ENCODE peak calls at places on chromosomes 16 and 17, in five cellular contexts. D is IMR-90, C is tibial artery, G is A549, F is prostate gland. S is an unnamed sample.

GRCh38 chr16:4179020-4179419 is 62.8 kb upstream of the ADCY9 start:
- DNase-seq in G (no peak), D (peak; percentile 54), F (peak; percentile 35), C (no peak), S (peak; percentile 68)

GRCh38 chr16:986411-986810 is 4.8 kb downstream of the SOX8 start:
- DNase-seq in F (no peak), G (no peak), D (no peak), C (no peak), S (no peak)

GRCh38 chr16:67613808-67614207 is 31.1 kb upstream of the CARMIL2 start:
- DNase-seq in D (no peak), G (peak; percentile 46), F (no peak), C (no peak), S (no peak)

GRCh38 chr17:62998665-62999393 is 32.8 kb downstream of the TANC2 start:
- DNase-seq in F (no peak), C (no peak), G (peak; percentile 20), D (no peak), S (peak; percentile 45)

GRCh38 chr16:10987361-10988163 is 43.2 kb downstream of the CLEC16A start:
- DNase-seq in F (no peak), D (no peak), C (no peak), G (no peak), S (no peak)

GRCh38 chr16:50988441-50988840 is 162.6 kb downstream of the SALL1 start:
- DNase-seq in C (no peak), D (no peak), F (no peak), G (no peak), S (no peak)

GRCh38 chr16:55176901-55177300 is 147.1 kb upstream of the IRX6 start:
- DNase-seq in D (no peak), F (no peak), C (no peak), G (no peak), S (no peak)

GRCh38 chr16:50466170-50466569 is 82.0 kb upstream of the NKD1 start:
- DNase-seq in D (no peak), G (no peak), F (no peak), C (no peak), S (no peak)

GRCh38 chr16:50667497-50668367 is 13.4 kb downstream of the SNX20 start:
- DNase-seq in D (no peak), F (no peak), G (no peak), C (no peak), S (no peak)

GRCh38 chr17:32879143-32879542 is 2.2 kb upstream of the MYO1D start:
- DNase-seq in G (no peak), C (no peak), D (no peak), F (no peak), S (no peak)

GRCh38 chr16:31745900-31746299 is 127.7 kb upstream of the ZNF267 start:
- DNase-seq in F (no peak), D (no peak), G (no peak), C (no peak), S (no peak)

GRCh38 chr17:42817866-42818265 is 6.2 kb downstream of the BECN1 start:
- DNase-seq in D (peak; percentile 56), C (no peak), G (no peak), F (no peak), S (no peak)

GRCh38 chr17:19987897-19988296 is 10.3 kb upstream of the AKAP10 start:
- DNase-seq in C (no peak), G (no peak), F (no peak), D (no peak), S (no peak)

GRCh38 chr16:56423584-56424403 is 1.6 kb downstream of the AMFR start:
- DNase-seq in C (no peak), D (no peak), F (no peak), G (no peak), S (peak; percentile 29)

GRCh38 chr16:4663756-4664465 is 29.5 kb upstream of the NUDT16L1 start:
- DNase-seq in D (no peak), G (no peak), C (peak; percentile 83), F (no peak), S (peak; percentile 70)

GRCh38 chr17:6279659-6280058 is 155.3 kb downstream of the AIPL1 start:
- DNase-seq in G (peak; percentile 51), D (no peak), C (no peak), F (peak; percentile 33), S (no peak)

GRCh38 chr17:44557653-44558285 is 485 bp downstream of the FZD2 start:
- DNase-seq in G (peak; percentile 64), F (no peak), C (peak; percentile 69), D (peak; percentile 72), S (peak; percentile 84)

GRCh38 chr17:16987001-16987829 is 15.3 kb upstream of the TNFRSF13B start:
- DNase-seq in G (no peak), D (no peak), C (no peak), F (no peak), S (no peak)

GRCh38 chr16:70453891-70454220 is 539 bp upstream of the FCSK start:
- DNase-seq in F (no peak), C (no peak), G (no peak), D (no peak), S (no peak)

GRCh38 chr16:69711115-69711740 is 15.1 kb downstream of the NQO1 start:
- DNase-seq in C (peak; percentile 60), D (peak; percentile 81), F (peak; percentile 87), G (no peak), S (peak; percentile 78)

DNA sequence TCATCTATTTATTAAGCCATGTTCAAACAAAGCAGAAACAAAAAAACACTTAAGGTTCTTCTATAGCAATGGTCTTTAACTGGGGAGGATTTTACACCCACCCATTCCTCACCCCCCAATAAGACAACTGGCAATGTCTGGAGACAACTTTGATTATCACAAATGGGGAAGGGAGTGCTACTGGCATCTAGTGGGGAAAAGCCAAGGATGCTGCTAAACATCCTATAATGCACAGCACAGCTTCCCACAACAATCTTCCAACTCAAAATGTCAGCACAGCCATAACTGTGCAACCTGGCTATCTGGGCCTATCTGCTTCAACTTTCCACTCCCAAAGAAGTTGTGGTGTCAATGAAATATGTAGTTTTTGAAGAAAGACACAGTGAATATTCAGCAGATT is 1044.4 kb downstream of the CDH8 start:
- DNase-seq in D (no peak), F (no peak), G (no peak), C (no peak), S (no peak)
- TF ChIP-seq CTCF in D (no peak), F (no peak), G (no peak), C (no peak), S (no peak)

GRCh38 chr17:38671939-38672720 is 2.6 kb downstream of the EPOP start:
- DNase-seq in F (no peak), G (no peak), C (no peak), D (no peak), S (no peak)
- H3K4me3 ChIP-seq in F (no peak overlapping the region), G (no peak overlapping the region), C (no peak overlapping the region), D (no peak overlapping the region), S (no peak overlapping the region)

DNA sequence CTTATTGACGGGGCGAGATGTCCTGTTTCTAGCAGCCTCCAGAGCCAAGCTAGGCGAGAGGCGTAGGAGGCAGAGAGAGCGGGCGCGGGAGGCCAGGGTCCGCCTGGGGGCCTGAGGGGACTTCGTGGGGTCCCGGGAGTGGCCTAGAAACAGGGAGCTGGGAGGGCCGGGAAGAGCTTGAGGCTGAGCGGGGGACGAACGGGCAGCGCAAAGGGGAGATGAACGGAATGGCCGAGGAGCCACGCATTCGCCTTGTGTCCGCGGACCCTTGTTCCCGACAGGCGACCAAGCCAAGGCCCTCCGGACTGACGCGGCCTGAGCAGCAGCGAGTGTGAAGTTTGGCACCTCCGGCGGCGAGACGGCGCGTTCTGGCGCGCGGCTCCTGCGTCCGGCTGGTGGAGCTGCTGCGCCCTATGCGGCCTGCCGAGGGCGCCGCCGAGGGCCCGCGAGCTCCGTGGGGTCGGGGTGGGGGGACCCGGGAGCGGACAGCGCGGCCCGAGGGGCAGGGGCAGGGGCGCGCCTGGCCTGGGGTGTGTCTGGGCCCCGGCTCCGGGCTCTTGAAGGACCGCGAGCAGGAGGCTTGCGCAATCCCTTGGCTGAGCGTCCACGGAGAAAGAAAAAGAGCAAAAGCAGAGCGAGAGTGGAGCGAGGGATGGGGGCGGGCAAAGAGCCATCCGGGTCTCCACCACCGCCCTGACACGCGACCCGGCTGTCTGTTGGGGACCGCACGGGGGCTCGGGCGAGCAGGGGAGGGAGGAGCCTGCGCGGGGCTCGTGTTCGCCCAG is 1.2 kb upstream of the CBX4 start:
- DNase-seq in G (peak; percentile 54), D (peak; percentile 31), F (peak; percentile 72), C (peak; percentile 88), S (peak; percentile 55)
- TF ChIP-seq CTCF in G (peak; percentile 12), D (peak; percentile 34), F (no peak), C (no peak), S (peak; percentile 21)

GRCh38 chr16:30033270-30033669 is 2.2 kb upstream of the TLCD3B start:
- DNase-seq in D (no peak), C (no peak), G (no peak), F (no peak), S (no peak)

GRCh38 chr16:30031477-30031918 is 427 bp upstream of the TLCD3B start:
- DNase-seq in D (no peak), C (no peak), G (no peak), F (no peak), S (no peak)

GRCh38 chr16:30030011-30030685 is 923 bp downstream of the TLCD3B start:
- DNase-seq in D (no peak), G (no peak), C (no peak), F (no peak), S (no peak)

GRCh38 chr16:30032083-30032819 is 1.2 kb upstream of the TLCD3B start:
- DNase-seq in D (peak; percentile 67), F (no peak), G (peak; percentile 79), C (no peak), S (peak; percentile 81)

GRCh38 chr16:30030841-30031413 is at the start of gene TLCD3B:
- DNase-seq in G (no peak), D (no peak), C (no peak), F (no peak), S (no peak)
- H3K4me3 ChIP-seq in G (peak within 1 kb of the TSS; percentile 34), D (no peak within 1 kb of the TSS), C (no peak within 1 kb of the TSS), F (no peak within 1 kb of the TSS), S (no peak within 1 kb of the TSS)

GRCh38 chr17:74736423-74737298 is at the start of gene RAB37:
- DNase-seq in D (no peak), C (no peak), G (peak; percentile 90), F (no peak), S (no peak)
- TF ChIP-seq CTCF in D (peak; percentile 12), C (no peak), G (peak; percentile 63), F (peak; percentile 27), S (peak; percentile 21)

GRCh38 chr17:77145635-77146632 is 5.2 kb downstream of the SEC14L1 start:
- DNase-seq in D (peak; percentile 76), G (no peak), C (peak; percentile 85), F (peak; percentile 30), S (peak; percentile 88)

GRCh38 chr17:77145209-77145608 is 4.4 kb downstream of the SEC14L1 start:
- DNase-seq in G (no peak), D (no peak), C (no peak), F (no peak), S (no peak)

GRCh38 chr17:77148109-77148958 is 7.6 kb downstream of the SEC14L1 start:
- DNase-seq in D (no peak), C (no peak), G (no peak), F (no peak), S (no peak)

GRCh38 chr17:77147357-77147801 is 6.6 kb downstream of the SEC14L1 start:
- DNase-seq in C (no peak), D (no peak), F (no peak), G (no peak), S (no peak)

DNA sequence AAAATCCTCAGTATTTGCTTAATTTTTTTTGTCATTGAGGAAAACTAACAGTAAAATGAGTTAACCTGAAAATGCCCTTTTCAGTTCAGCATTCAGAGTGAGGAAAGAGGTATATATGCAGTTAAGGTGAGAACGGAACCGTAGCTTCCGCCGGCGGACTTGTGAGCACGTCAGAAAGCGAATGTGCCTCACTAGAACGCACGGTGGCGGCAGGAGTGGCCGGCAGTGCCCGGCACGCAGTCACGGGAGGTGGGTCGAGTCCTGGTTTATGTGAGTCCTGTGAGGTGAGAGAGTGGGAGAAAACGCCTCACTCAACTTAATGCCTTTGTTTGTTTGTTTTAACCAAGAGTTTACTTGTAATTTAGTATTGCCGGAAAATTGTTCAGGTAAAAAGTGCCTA is 6.1 kb downstream of the SEC14L1 start:
- DNase-seq in F (no peak), C (no peak), D (no peak), G (no peak), S (no peak)
- H3K4me3 ChIP-seq in F (no peak overlapping the region), C (no peak overlapping the region), D (no peak overlapping the region), G (no peak overlapping the region), S (no peak overlapping the region)